ENCODE peak calls at places on chromosomes 11 and 22, in four cellular contexts. J is stimulated activated CD4-positive, alpha-beta T cell treated with anti-CD3 and anti-CD28 coated beads, Interleukin-2, amount 100 ng/mL, for 4 hours; B is activated T-cell treated with anti-CD3 and anti-CD28 coated beads, Interleukin-2, amount 50 U/mL, for 72 hours; F is M059J. P is an unnamed sample.

GRCh38 chr22:47209077-47209514 is 446.6 kb downstream of the TBC1D22A start:
- DNase-seq in J (no peak), F (no peak), B (no peak), P (no peak)

GRCh38 chr22:36926721-36927435 is 13.4 kb downstream of the CSF2RB start:
- DNase-seq in J (no peak), F (no peak), B (no peak), P (no peak)

GRCh38 chr11:132874638-132875037 is 657.7 kb downstream of the OPCML start:
- DNase-seq in J (no peak), F (peak), B (no peak), P (no peak)

GRCh38 chr22:36913431-36914382 is at the start of gene CSF2RB:
- DNase-seq in B (no peak), J (no peak), F (no peak), P (no peak)

GRCh38 chr11:72041364-72042058 is 38.8 kb downstream of the NUMA1 start:
- DNase-seq in J (no peak), F (peak), B (peak), P (peak)

GRCh38 chr11:112229746-112230433 is 3.7 kb downstream of the PTS start:
- DNase-seq in J (no peak), B (no peak), F (peak), P (no peak)

GRCh38 chr11:47863189-47863892 is 15.2 kb upstream of the NUP160 start:
- DNase-seq in F (peak), J (no peak), B (no peak), P (no peak)

GRCh38 chr22:29726512-29727247 is 6.9 kb downstream of the CABP7 start:
- DNase-seq in B (no peak), F (no peak), J (no peak), P (peak)

GRCh38 chr11:306645-307371 is 808 bp upstream of the IFITM2 start:
- DNase-seq in J (no peak), B (no peak), F (no peak), P (no peak)

GRCh38 chr11:60343094-60343704 is 16.1 kb downstream of the MS4A6E start:
- DNase-seq in J (no peak), F (no peak), B (peak), P (no peak)

GRCh38 chr11:83681944-83682644 is 395.9 kb upstream of the CCDC90B start:
- DNase-seq in B (no peak), F (no peak), J (no peak), P (no peak)

GRCh38 chr11:32833921-32834320 is 4.2 kb downstream of the PRRG4 start:
- DNase-seq in B (no peak), J (no peak), F (no peak), P (no peak)

GRCh38 chr22:50470491-50470890 is 4.3 kb downstream of the SBF1 start:
- DNase-seq in B (no peak), J (no peak), F (no peak), P (no peak)

GRCh38 chr11:23789938-23790371 is 706.9 kb upstream of the LUZP2 start:
- DNase-seq in B (no peak), F (peak), J (no peak), P (no peak)

GRCh38 chr11:79119491-79120284 is 321.1 kb downstream of the TENM4 start:
- DNase-seq in F (no peak), J (no peak), B (no peak), P (peak)

GRCh38 chr11:19735512-19735911 is 22.9 kb downstream of the NAV2 start:
- DNase-seq in F (peak), J (no peak), B (no peak), P (no peak)

GRCh38 chr11:60937144-60937527 is 12.9 kb downstream of the TMEM132A start:
- DNase-seq in F (no peak), J (no peak), B (no peak), P (no peak)

GRCh38 chr11:74397531-74398243 is 546 bp downstream of the PGM2L1 start:
- DNase-seq in B (peak), J (no peak), F (peak), P (no peak)

GRCh38 chr11:120404495-120404894 is 68.3 kb downstream of the ARHGEF12 start:
- DNase-seq in B (no peak), F (no peak), J (no peak), P (no peak)

GRCh38 chr22:46609724-46610161 is 10.4 kb upstream of the GRAMD4 start:
- DNase-seq in B (no peak), J (no peak), F (no peak), P (no peak)

GRCh38 chr11:3152471-3153110 is 12.5 kb downstream of the OSBPL5 start:
- DNase-seq in J (no peak), F (no peak), B (no peak), P (no peak)

GRCh38 chr11:117979481-117980211 is 6.5 kb upstream of the IL10RA start:
- DNase-seq in J (no peak), F (no peak), B (no peak), P (no peak)

GRCh38 chr11:2265854-2266585 is 4.4 kb downstream of the ASCL2 start:
- DNase-seq in B (no peak), F (no peak), J (no peak), P (no peak)

GRCh38 chr11:7251836-7252682 is at the start of gene SYT9:
- DNase-seq in J (no peak), B (peak), F (peak), P (peak)

GRCh38 chr11:60944504-60945294 is 7.3 kb downstream of the SLC15A3 start:
- DNase-seq in F (no peak), B (no peak), J (no peak), P (no peak)

P was measured in glutamatergic neuron.